ENCODE peak calls at places on chromosomes 13 and 19, in four cellular contexts. One of them, this sample, is unnamed.

GRCh38 chr19:6739884-6740588 is 556 bp downstream of the TRIP10 start:
- DNase-seq in HepG2: no peak
- DNase-seq in endothelial cell of umbilical vein: peak
- DNase-seq in GM12878: no peak
- DNase-seq in this sample: peak

GRCh38 chr13:43388282-43389034 is 365.1 kb downstream of the DNAJC15 start:
- DNase-seq in endothelial cell of umbilical vein: no peak
- DNase-seq in HepG2: no peak
- DNase-seq in GM12878: no peak
- DNase-seq in this sample: no peak

GRCh38 chr19:7099597-7099921 is 30.1 kb downstream of the ZNF557 start:
- DNase-seq in endothelial cell of umbilical vein: no peak
- DNase-seq in GM12878: no peak
- DNase-seq in HepG2: no peak
- DNase-seq in this sample: no peak

GRCh38 chr13:95185851-95186250 is 115.4 kb downstream of the ABCC4 start:
- DNase-seq in HepG2: no peak
- DNase-seq in endothelial cell of umbilical vein: no peak
- DNase-seq in GM12878: no peak
- DNase-seq in this sample: no peak

GRCh38 chr13:51152713-51153112 is 41.6 kb upstream of the C13orf42 start:
- DNase-seq in endothelial cell of umbilical vein: no peak
- DNase-seq in HepG2: no peak
- DNase-seq in GM12878: no peak
- DNase-seq in this sample: no peak

GRCh38 chr19:7559102-7559501 is 23.6 kb downstream of the PNPLA6 start:
- DNase-seq in endothelial cell of umbilical vein: no peak
- DNase-seq in HepG2: no peak
- DNase-seq in GM12878: no peak
- DNase-seq in this sample: no peak

GRCh38 chr13:21539687-21540086 is 64.3 kb downstream of the MICU2 start:
- DNase-seq in GM12878: no peak
- DNase-seq in endothelial cell of umbilical vein: no peak
- DNase-seq in HepG2: no peak
- DNase-seq in this sample: no peak

GRCh38 chr13:20714563-20715339 is 11.3 kb downstream of the IL17D start:
- DNase-seq in endothelial cell of umbilical vein: peak
- DNase-seq in HepG2: no peak
- DNase-seq in GM12878: no peak
- DNase-seq in this sample: no peak

GRCh38 chr19:1238373-1239303 is 833 bp upstream of the CBARP start:
- DNase-seq in endothelial cell of umbilical vein: no peak
- DNase-seq in HepG2: no peak
- DNase-seq in GM12878: no peak
- DNase-seq in this sample: no peak

GRCh38 chr19:16922949-16923348 is 34.1 kb downstream of the F2RL3 start:
- DNase-seq in endothelial cell of umbilical vein: no peak
- DNase-seq in GM12878: no peak
- DNase-seq in HepG2: no peak
- DNase-seq in this sample: no peak
- TF ChIP-seq MYC in endothelial cell of umbilical vein: no peak
- TF ChIP-seq MYC in GM12878: no peak
- TF ChIP-seq MYC in HepG2: no peak
- TF ChIP-seq MYC in this sample: no peak

GRCh38 chr13:47835470-47836228 is 165.4 kb downstream of the SUCLA2 start:
- DNase-seq in GM12878: no peak
- DNase-seq in endothelial cell of umbilical vein: no peak
- DNase-seq in HepG2: no peak
- DNase-seq in this sample: no peak

GRCh38 chr13:47837104-47837880 is 163.8 kb downstream of the SUCLA2 start:
- DNase-seq in GM12878: no peak
- DNase-seq in HepG2: no peak
- DNase-seq in endothelial cell of umbilical vein: no peak
- DNase-seq in this sample: no peak

GRCh38 chr13:47843005-47843404 is 158.1 kb downstream of the SUCLA2 start:
- DNase-seq in GM12878: no peak
- DNase-seq in HepG2: no peak
- DNase-seq in endothelial cell of umbilical vein: no peak
- DNase-seq in this sample: no peak

GRCh38 chr13:47841131-47841530 is 159.9 kb downstream of the SUCLA2 start:
- DNase-seq in HepG2: no peak
- DNase-seq in endothelial cell of umbilical vein: no peak
- DNase-seq in GM12878: no peak
- DNase-seq in this sample: no peak

DNA sequence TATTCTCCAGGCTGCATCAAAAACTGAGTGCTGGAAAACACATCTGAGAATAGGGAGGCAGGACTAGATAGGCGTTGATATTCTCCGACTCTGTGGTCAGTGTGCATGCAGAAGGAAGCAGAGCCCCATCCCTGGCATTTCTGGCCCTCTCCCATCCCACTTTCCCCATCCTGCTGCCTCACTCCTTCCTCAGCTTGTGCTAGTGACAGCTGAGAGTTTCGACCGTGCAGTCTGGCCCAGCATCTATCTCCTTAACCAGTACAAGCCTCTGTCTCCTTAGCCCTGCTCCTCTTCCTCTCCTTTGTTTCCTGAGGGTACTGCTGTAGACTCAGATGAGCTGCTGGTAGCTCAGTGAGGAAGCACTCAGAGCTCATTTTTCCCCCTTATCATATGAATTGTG is 163.2 kb downstream of the SUCLA2 start:
- DNase-seq in endothelial cell of umbilical vein: no peak
- DNase-seq in HepG2: no peak
- DNase-seq in GM12878: no peak
- DNase-seq in this sample: no peak
- H2AFZ ChIP-seq in endothelial cell of umbilical vein: no peak
- H2AFZ ChIP-seq in HepG2: no peak
- H2AFZ ChIP-seq in GM12878: no peak
- H2AFZ ChIP-seq in this sample: no peak

GRCh38 chr13:30681489-30682242 is 53.7 kb upstream of the ALOX5AP start:
- DNase-seq in HepG2: no peak
- DNase-seq in endothelial cell of umbilical vein: no peak
- DNase-seq in GM12878: no peak
- DNase-seq in this sample: no peak
- TF ChIP-seq MYC in HepG2: no peak
- TF ChIP-seq MYC in endothelial cell of umbilical vein: no peak
- TF ChIP-seq MYC in GM12878: no peak
- TF ChIP-seq MYC in this sample: no peak

DNA sequence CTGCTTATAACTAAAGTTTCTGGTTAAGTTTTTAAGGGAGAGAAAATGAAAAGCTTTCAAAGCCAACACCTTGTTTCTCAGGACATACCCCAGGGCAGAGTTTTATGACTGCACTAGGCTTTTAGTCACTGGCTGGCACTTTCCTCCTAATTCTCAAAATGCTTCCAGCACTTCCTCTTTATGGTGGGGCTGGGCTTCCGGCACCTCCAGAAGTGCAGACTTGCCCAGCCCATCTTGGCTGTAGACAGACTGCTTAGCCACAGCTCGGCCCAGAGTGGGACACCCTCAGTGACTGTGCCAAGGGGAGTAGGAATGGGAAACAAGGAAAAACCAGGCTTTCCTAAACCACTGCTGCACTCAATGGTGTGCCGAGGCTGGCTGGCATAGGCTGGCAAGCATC is 23.2 kb upstream of the GTF3A start:
- DNase-seq in endothelial cell of umbilical vein: no peak
- DNase-seq in HepG2: no peak
- DNase-seq in GM12878: no peak
- DNase-seq in this sample: no peak
- H2AFZ ChIP-seq in endothelial cell of umbilical vein: no peak
- H2AFZ ChIP-seq in HepG2: no peak
- H2AFZ ChIP-seq in GM12878: no peak
- H2AFZ ChIP-seq in this sample: no peak